ENCODE peak calls at places on chromosome 7, in seven cellular contexts. L is heart right ventricle; X is IMR-90; P is heart left ventricle; I is CD4-positive, CD25-positive, alpha-beta regulatory T cell; G is naive thymus-derived CD4-positive, alpha-beta T cell; W is ascending aorta. A is an unnamed sample.

GRCh38 chr7:131076711-131077170 is 250.9 kb upstream of the MKLN1 start:
- DNase-seq in L (no peak), W (no peak), G (no peak), X (peak; percentile 70), P (no peak), I (no peak), A (no peak)

GRCh38 chr7:116438274-116438673 is 61.3 kb upstream of the CAV2 start:
- DNase-seq in G (no peak), P (no peak), L (no peak), I (no peak), W (no peak), X (peak; percentile 18), A (no peak)

GRCh38 chr7:137078781-137079180 is 210.3 kb downstream of the CHRM2 start:
- DNase-seq in P (no peak), W (no peak), G (no peak), L (no peak), X (no peak), I (no peak), A (no peak)

GRCh38 chr7:45061807-45062206 is 27.0 kb downstream of the NACAD start:
- DNase-seq in W (peak; percentile 4), G (no peak), L (no peak), P (no peak), I (no peak), X (no peak), A (no peak)

GRCh38 chr7:30148951-30149459 is 14.2 kb downstream of the MTURN start:
- DNase-seq in P (no peak), L (no peak), G (no peak), I (peak; percentile 19), W (no peak), X (no peak), A (peak; percentile 67)

GRCh38 chr7:119969763-119970162 is 303.2 kb upstream of the KCND2 start:
- DNase-seq in W (no peak), P (no peak), G (no peak), L (no peak), I (no peak), X (no peak), A (no peak)

GRCh38 chr7:146216371-146217041 is 99.9 kb downstream of the CNTNAP2 start:
- DNase-seq in X (no peak), G (no peak), I (no peak), P (no peak), W (no peak), L (no peak), A (no peak)

GRCh38 chr7:130381468-130382312 is 1.4 kb downstream of the CPA1 start:
- DNase-seq in L (no peak), I (no peak), P (no peak), X (no peak), W (peak; percentile 61), G (no peak), A (no peak)

GRCh38 chr7:36967387-36967786 is 243.1 kb upstream of the AOAH start:
- DNase-seq in P (peak; percentile 64), I (no peak), L (peak; percentile 74), G (no peak), X (peak; percentile 62), W (peak; percentile 79), A (no peak)

GRCh38 chr7:141838581-141838980 is 2.7 kb downstream of the PRSS37 start:
- DNase-seq in W (no peak), L (no peak), P (no peak), G (no peak), X (no peak), I (no peak), A (no peak)

GRCh38 chr7:150629347-150629746 is 2.8 kb downstream of the GIMAP6 start:
- DNase-seq in P (peak; percentile 92), X (no peak), G (no peak), W (no peak), L (peak; percentile 87), I (no peak), A (no peak)

GRCh38 chr7:155856656-155857055 is 44.4 kb upstream of the SHH start:
- DNase-seq in L (no peak), X (no peak), W (peak; percentile 22), P (no peak), G (no peak), I (no peak), A (no peak)

GRCh38 chr7:33719059-33719581 is 186.2 kb upstream of the BMPER start:
- DNase-seq in W (no peak), G (no peak), X (peak; percentile 25), I (no peak), P (peak; percentile 62), L (peak; percentile 59), A (no peak)

GRCh38 chr7:5634107-5634950 is 147.1 kb downstream of the RNF216 start:
- DNase-seq in P (peak; percentile 77), X (peak; percentile 94), I (no peak), G (no peak), L (peak; percentile 75), W (peak; percentile 78), A (no peak)

GRCh38 chr7:79471283-79471682 is 17.8 kb upstream of the MAGI2 start:
- DNase-seq in P (no peak), W (no peak), G (no peak), X (no peak), I (no peak), L (no peak), A (no peak)

GRCh38 chr7:128020161-128020560 is 11.1 kb downstream of the LRRC4 start:
- DNase-seq in X (no peak), W (no peak), L (no peak), I (no peak), P (no peak), G (no peak), A (no peak)

GRCh38 chr7:154902600-154903082 is 100.3 kb downstream of the PAXIP1 start:
- DNase-seq in P (no peak), L (no peak), I (no peak), X (no peak), G (no peak), W (no peak), A (no peak)

GRCh38 chr7:40990841-40991240 is 712.0 kb downstream of the INHBA start:
- DNase-seq in W (peak; percentile 68), G (no peak), L (no peak), P (no peak), I (no peak), X (no peak), A (no peak)

GRCh38 chr7:139748936-139749335 is 28.9 kb downstream of the HIPK2 start:
- DNase-seq in W (peak; percentile 35), X (no peak), G (no peak), L (no peak), I (no peak), P (no peak), A (no peak)

GRCh38 chr7:20141666-20142065 is 75.5 kb downstream of the MACC1 start:
- DNase-seq in W (no peak), G (no peak), I (no peak), L (no peak), X (peak; percentile 39), P (no peak), A (no peak)

GRCh38 chr7:87517136-87517805 is 41.8 kb upstream of the ABCB4 start:
- DNase-seq in X (peak; percentile 0), G (no peak), P (no peak), L (no peak), W (no peak), I (no peak), A (no peak)

DNA sequence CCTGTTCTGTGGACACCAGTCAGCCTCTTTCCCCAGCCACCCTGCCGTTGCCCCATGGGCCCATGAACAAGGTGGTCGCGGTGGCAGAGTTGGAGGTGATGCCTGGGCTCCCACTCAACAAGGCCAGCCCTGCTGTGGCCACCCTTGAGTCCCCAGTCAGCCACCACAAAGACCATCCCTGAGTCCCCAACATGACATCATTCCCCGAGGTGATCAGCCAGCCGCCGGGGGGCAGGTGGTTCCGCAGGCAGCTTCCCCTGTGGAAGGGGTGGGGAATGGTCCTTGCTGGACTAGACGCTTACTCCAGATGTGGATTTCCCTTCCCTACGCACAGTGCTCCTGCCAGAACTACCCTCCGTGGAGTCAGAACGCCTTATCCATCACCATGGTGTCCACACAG is 271.7 kb downstream of the PTPRN2 start:
- DNase-seq in W (no peak), X (no peak), P (no peak), I (no peak), G (no peak), L (no peak), A (no peak)
- H3K9me3 ChIP-seq in W (no peaks in the 10 kb centered on the region), X (peaks cover 67% of the 10 kb centered on the region), P (no peaks in the 10 kb centered on the region), I (peaks cover 1% of the 10 kb centered on the region), G (no peaks in the 10 kb centered on the region), L (no peaks in the 10 kb centered on the region), A (no peaks in the 10 kb centered on the region)

DNA sequence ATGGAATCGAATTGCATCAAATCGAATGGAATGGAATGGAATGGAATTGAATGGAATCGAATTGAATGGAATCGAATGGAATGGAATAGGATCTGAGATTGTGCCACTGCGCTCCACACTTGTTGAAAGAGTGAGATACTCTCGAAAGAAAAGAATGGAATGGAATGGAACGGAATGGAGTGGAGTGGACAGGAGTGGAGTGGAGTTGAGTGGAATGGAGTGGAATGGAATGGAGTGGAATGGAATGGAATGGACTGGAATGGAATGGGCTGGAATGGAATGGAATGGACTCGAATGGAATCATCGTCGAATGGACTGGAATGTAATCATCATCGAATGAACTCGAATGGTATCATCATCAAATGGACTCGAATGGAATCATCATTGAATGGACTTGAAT is 38.0 kb downstream of the ZNF716 start:
- DNase-seq in G (no peak), P (no peak), W (no peak), I (no peak), L (no peak), X (no peak), A (no peak)
- H3K9me3 ChIP-seq in G (peaks cover 6% of the 10 kb centered on the region), P (peaks cover 60% of the 10 kb centered on the region), W (no peaks in the 10 kb centered on the region), I (peaks cover 27% of the 10 kb centered on the region), L (peaks cover 19% of the 10 kb centered on the region), X (peaks cover 43% of the 10 kb centered on the region), A (peaks cover 10% of the 10 kb centered on the region)

GRCh38 chr7:64485623-64486022 is 77.2 kb downstream of the ZNF680 start:
- DNase-seq in P (no peak), X (no peak), I (no peak), L (no peak), W (no peak), G (no peak), A (no peak)
- H3K9me3 ChIP-seq in P (no peaks in the 10 kb centered on the region), X (peaks cover 6% of the 10 kb centered on the region), I (peaks cover 9% of the 10 kb centered on the region), L (no peaks in the 10 kb centered on the region), W (no peaks in the 10 kb centered on the region), G (no peaks in the 10 kb centered on the region), A (peaks cover under 1% of the 10 kb centered on the region)

GRCh38 chr7:132141109-132141508 is 435.2 kb downstream of the PLXNA4 start:
- DNase-seq in W (no peak), G (no peak), I (no peak), P (no peak), L (no peak), X (no peak), A (no peak)

GRCh38 chr7:132138817-132139216 is 437.5 kb downstream of the PLXNA4 start:
- DNase-seq in I (no peak), G (no peak), W (no peak), P (no peak), L (no peak), X (no peak), A (no peak)

GRCh38 chr7:132140341-132140740 is 435.9 kb downstream of the PLXNA4 start:
- DNase-seq in P (no peak), X (no peak), L (no peak), I (no peak), W (no peak), G (no peak), A (no peak)

GRCh38 chr7:132145063-132145462 is 431.2 kb downstream of the PLXNA4 start:
- DNase-seq in L (no peak), W (no peak), P (no peak), I (no peak), X (no peak), G (no peak), A (no peak)

GRCh38 chr7:132142006-132142405 is 434.3 kb downstream of the PLXNA4 start:
- DNase-seq in L (no peak), W (no peak), G (no peak), P (no peak), X (no peak), I (no peak), A (no peak)
- H3K9me3 ChIP-seq in L (no peaks in the 10 kb centered on the region), W (no peaks in the 10 kb centered on the region), G (no peaks in the 10 kb centered on the region), P (no peaks in the 10 kb centered on the region), X (no peaks in the 10 kb centered on the region), I (no peaks in the 10 kb centered on the region), A (no peaks in the 10 kb centered on the region)

GRCh38 chr7:52502281-52502680 is 533.2 kb upstream of the POM121L12 start:
- DNase-seq in L (no peak), I (no peak), W (no peak), X (no peak), G (no peak), P (no peak), A (no peak)
- H3K9me3 ChIP-seq in L (no peaks in the 10 kb centered on the region), I (peaks cover 2% of the 10 kb centered on the region), W (no peaks in the 10 kb centered on the region), X (peaks cover 8% of the 10 kb centered on the region), G (no peaks in the 10 kb centered on the region), P (no peaks in the 10 kb centered on the region), A (no peaks in the 10 kb centered on the region)

A was measured in CD8-positive, alpha-beta memory T cell.